ENCODE peak calls at places on chromosomes 11 and 22, in five cellular contexts. S is tibial nerve, I is stomach, K is A549, B is transverse colon. Q is an unnamed sample.

GRCh38 chr11:122954455-122954854 is 27.2 kb downstream of the BSX start:
- DNase-seq in S (no peak), I (no peak), K (no peak), B (no peak), Q (no peak)

GRCh38 chr11:47905358-47906059 is 57.4 kb upstream of the NUP160 start:
- DNase-seq in S (no peak), I (no peak), K (no peak), B (no peak), Q (no peak)

GRCh38 chr11:128394436-128395089 is 192.8 kb downstream of the ETS1 start:
- DNase-seq in S (no peak), I (no peak), K (no peak), B (no peak), Q (no peak)

GRCh38 chr11:66970808-66971442 is 4.2 kb upstream of the C11orf86 start:
- DNase-seq in S (peak), I (no peak), K (peak), B (peak), Q (no peak)

GRCh38 chr11:80638296-80638695 is 1197.5 kb upstream of the TENM4 start:
- DNase-seq in S (no peak), I (no peak), K (no peak), B (no peak), Q (no peak)

GRCh38 chr11:126354631-126355323 is 709 bp upstream of the ST3GAL4 start:
- DNase-seq in S (no peak), I (no peak), K (no peak), B (no peak), Q (peak)

GRCh38 chr22:37021710-37022482 is 2.4 kb downstream of the MPST start:
- DNase-seq in S (peak), I (peak), K (peak), B (peak), Q (no peak)

GRCh38 chr11:2526808-2527381 is 82.1 kb downstream of the KCNQ1 start:
- DNase-seq in S (no peak), I (peak), K (no peak), B (peak), Q (peak)

DNA sequence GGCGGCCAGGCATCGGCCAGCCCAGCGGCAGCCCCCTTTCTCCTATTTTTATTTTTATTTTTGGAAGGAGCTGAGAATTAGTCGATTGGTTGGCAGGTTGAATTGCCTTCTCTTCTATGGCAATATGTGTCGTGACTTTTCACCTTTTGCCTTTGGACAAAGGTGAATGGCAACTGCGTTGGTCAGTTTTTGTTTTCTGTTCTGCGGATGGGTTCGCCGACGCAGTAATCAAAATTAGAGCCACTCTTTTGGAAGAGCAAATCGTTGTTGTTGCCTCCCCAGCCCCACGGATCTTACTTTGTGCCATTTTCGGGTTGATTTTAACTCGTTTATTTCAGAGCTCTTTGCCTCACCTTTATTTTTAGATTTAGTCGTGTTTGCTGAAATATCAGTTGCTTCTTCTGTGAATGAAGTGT is 1.5 kb downstream of the CECR2 start:
- DNase-seq in S (no peak), I (no peak), K (no peak), B (no peak), Q (peak)
- H3K27ac ChIP-seq in S (no peak), I (no peak), K (no peak), B (no peak), Q (no peak)

GRCh38 chr11:117456027-117456720 is 128.5 kb downstream of the CEP164 start:
- DNase-seq in S (no peak), I (no peak), K (no peak), B (no peak), Q (no peak)
- TF ChIP-seq POLR2A in S (no peak), I (no peak), K (no peak), B (no peak), Q (no peak)

GRCh38 chr22:45768490-45768889 is 96.9 kb downstream of the ATXN10 start:
- DNase-seq in S (no peak), I (no peak), K (no peak), B (no peak), Q (no peak)
- TF ChIP-seq EP300 in S (no peak), I (no peak), K (no peak), B (no peak), Q (no peak)

GRCh38 chr22:30246962-30247376 is 410 bp upstream of the LIF start:
- DNase-seq in S (no peak), I (no peak), K (no peak), B (peak), Q (no peak)
- H3K27ac ChIP-seq in S (peak), I (peak), K (peak), B (peak), Q (no peak)

DNA sequence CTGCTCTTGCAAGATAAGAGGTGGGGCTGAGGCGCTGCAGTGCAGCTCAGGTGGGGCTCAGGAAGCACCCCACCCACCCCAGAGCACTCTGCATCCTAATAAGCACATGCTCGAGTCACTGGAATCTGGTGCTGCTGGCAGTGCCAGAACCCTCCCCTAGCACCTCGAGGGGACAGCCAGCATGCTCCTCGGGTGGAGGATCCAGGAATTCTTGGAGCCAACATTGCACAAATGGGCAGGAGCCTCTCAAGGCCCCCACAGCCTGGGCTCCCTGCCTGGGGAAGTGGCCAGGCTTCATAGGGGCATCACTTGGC is 27.5 kb upstream of the CABP7 start:
- DNase-seq in S (no peak), I (no peak), K (no peak), B (no peak), Q (no peak)
- TF ChIP-seq POLR2A in S (no peak), I (no peak), K (no peak), B (no peak), Q (no peak)

GRCh38 chr11:46718155-46719019 is 626 bp upstream of the F2 start:
- DNase-seq in S (no peak), I (peak), K (peak), B (peak), Q (no peak)
- TF ChIP-seq EP300 in S (no peak), I (no peak), K (no peak), B (no peak), Q (no peak)

DNA sequence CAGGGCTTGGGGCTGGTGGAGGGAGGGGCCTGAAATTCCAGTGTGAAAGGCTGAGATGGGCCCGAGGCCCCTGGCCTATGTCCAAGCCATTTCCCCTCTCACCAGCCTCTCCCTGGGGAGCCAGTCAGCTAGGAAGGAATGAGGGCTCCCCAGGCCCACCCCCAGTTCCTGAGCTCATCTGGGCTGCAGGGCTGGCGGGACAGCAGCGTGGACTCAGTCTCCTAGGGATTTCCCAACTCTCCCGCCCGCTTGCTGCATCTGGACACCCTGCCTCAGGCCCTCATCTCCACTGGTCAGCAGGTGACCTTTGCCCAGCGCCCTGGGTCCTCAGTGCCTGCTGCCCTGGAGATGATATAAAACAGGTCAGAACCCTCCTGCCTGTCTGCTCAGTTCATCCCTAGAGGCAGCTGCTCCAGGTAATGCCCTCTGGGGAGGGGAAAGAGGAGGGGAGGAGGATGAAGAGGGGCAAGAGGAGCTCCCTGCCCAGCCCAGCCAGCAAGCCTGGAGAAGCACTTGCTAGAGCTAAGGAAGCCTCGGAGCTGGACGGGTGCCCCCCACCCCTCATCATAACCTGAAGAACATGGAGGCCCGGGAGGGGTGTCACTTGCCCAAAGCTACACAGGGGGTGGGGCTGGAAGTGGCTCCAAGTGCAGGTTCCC is at the start of gene APOC3:
- DNase-seq in S (no peak), I (no peak), K (no peak), B (no peak), Q (no peak)
- H3K27ac ChIP-seq in S (peak), I (no peak), K (no peak), B (no peak), Q (no peak)

Q was measured in suprapubic skin.